ENCODE peak calls at places on chromosomes 2 and 18, in nine cellular contexts. G, E, V, L, Q, O, S, M and U are unnamed samples.

GRCh38 chr18:46622999-46623398 is 34.0 kb downstream of the LOXHD1 start:
- DNase-seq in O (no peak), V (no peak), Q (no peak), G (no peak), S (no peak), L (peak; percentile 22), E (no peak), M (no peak), U (no peak)

GRCh38 chr2:2646312-2647051 is 315.4 kb upstream of the MYT1L start:
- DNase-seq in E (no peak), V (peak; percentile 19), G (no peak), Q (no peak), M (no peak), O (no peak), L (no peak), S (no peak), U (no peak)

GRCh38 chr2:106163948-106164580 is 30.0 kb downstream of the UXS1 start:
- DNase-seq in G (no peak), M (no peak), O (no peak), L (no peak), Q (no peak), V (no peak), E (no peak), S (no peak), U (no peak)

GRCh38 chr2:228709788-228710371 is 528.4 kb upstream of the SPHKAP start:
- DNase-seq in O (no peak), M (no peak), S (no peak), E (no peak), L (no peak), V (no peak), Q (no peak), G (no peak), U (no peak)

GRCh38 chr2:121869873-121870272 is 114.4 kb downstream of the TSN start:
- DNase-seq in G (no peak), E (no peak), O (no peak), M (no peak), L (no peak), Q (no peak), S (no peak), V (no peak), U (no peak)

GRCh38 chr2:134512734-134513467 is 205.9 kb downstream of the TMEM163 start:
- DNase-seq in M (no peak), E (no peak), L (no peak), O (no peak), G (no peak), V (no peak), Q (no peak), S (no peak), U (no peak)

GRCh38 chr18:13568443-13569392 is 157.6 kb downstream of the FAM210A start:
- DNase-seq in L (no peak), M (no peak), O (no peak), Q (no peak), E (no peak), G (no peak), V (no peak), S (no peak), U (no peak)

GRCh38 chr18:13619505-13620205 is 106.7 kb downstream of the FAM210A start:
- DNase-seq in E (no peak), L (no peak), S (no peak), G (no peak), Q (no peak), M (no peak), V (no peak), O (no peak), U (no peak)

GRCh38 chr2:198322275-198322674 is 517.9 kb downstream of the PLCL1 start:
- DNase-seq in O (no peak), M (no peak), S (no peak), L (no peak), G (no peak), V (no peak), E (no peak), Q (no peak), U (no peak)

GRCh38 chr2:238499731-238500570 is 73.2 kb downstream of the ASB1 start:
- DNase-seq in E (no peak), L (no peak), M (no peak), V (no peak), O (peak; percentile 35), Q (no peak), G (no peak), S (peak; percentile 22), U (no peak)

DNA sequence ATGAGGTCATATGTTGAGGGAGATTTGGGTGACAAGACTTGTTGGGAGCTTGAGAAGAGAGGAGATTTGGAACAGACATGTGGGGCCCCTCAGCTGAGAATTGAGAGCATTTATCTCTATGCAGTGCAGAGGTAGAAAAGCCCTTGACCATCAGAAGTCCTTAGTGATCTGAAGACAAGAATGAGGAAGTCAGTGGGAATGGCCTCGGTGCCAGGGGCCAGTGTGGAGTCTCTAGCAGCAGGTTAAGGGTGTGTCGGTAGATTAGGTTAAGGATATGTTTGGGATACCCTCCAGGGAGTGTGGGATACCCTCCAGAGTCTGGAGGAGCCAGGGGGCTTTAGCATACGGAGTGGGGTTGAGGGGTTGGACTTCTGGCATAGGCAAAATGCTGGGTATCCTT is 41.6 kb downstream of the FBXO48 start:
- DNase-seq in G (no peak), M (no peak), S (no peak), E (no peak), L (no peak), V (no peak), Q (no peak), O (no peak), U (no peak)
- H3K27ac ChIP-seq in G (no peak overlapping the region), M (no peak overlapping the region), S (no peak overlapping the region), E (no peak overlapping the region), L (no peak overlapping the region), V (no peak overlapping the region), Q (no peak overlapping the region), O (no peak overlapping the region), U (no peak overlapping the region)

GRCh38 chr2:215432759-215433594 is 2.9 kb downstream of the FN1 start:
- DNase-seq in O (no peak), L (no peak), S (no peak), G (no peak), V (no peak), M (no peak), Q (no peak), E (no peak), U (no peak)

GRCh38 chr2:215434447-215435260 is 1.2 kb downstream of the FN1 start:
- DNase-seq in G (no peak), O (no peak), L (no peak), E (no peak), V (no peak), Q (no peak), S (no peak), M (no peak), U (no peak)

GRCh38 chr2:215431290-215431689 is 4.6 kb downstream of the FN1 start:
- DNase-seq in M (no peak), V (no peak), L (no peak), Q (no peak), O (no peak), E (no peak), S (no peak), G (no peak), U (no peak)

GRCh38 chr2:215430528-215431187 is 5.2 kb downstream of the FN1 start:
- DNase-seq in O (no peak), E (no peak), L (no peak), V (no peak), M (no peak), Q (no peak), G (no peak), S (no peak), U (no peak)

DNA sequence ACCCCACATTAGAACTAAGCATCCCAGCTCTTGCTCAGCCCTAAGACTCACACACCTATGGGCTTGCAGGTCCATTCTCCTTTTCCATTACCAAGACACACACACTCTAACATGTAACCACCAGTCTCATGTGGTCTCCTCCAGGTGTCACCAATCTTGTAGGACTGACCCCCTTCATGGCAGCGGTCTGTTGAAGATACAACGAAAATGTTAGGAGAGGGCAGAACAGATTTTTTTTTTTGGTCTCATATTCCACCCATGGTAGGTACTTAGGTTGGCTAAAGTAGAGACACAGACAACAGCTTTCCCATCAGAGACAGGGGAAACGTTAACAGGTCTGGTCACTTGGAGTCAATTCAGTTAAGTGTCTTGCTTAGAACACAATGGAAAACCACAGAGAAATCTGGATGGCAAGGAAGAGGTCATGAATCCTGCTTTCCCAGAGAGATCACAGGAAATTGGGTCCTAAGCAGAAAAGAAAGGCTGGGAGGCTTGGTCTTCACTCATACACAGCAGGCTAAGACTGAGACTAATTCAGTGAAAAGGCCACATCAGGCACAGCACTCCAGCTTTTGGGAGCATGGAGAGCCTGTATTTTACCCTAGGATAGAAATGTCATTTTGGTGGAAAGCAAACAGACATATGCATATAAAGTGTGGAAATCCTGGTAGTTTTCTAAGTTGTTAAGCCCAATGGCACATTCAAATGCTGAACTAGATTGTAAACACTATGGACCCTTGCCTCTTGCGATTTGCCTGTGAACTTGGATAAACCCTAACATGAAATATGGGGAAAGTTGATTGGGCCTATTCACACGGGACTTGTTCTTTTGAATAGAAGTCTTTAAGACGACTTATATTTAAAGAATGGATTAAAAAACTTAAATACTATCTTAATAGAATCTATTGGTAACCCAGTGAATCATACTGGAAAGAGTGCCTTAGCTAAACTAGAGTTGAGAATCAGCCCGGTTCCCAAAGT is 3.8 kb downstream of the FN1 start:
- DNase-seq in L (no peak), O (no peak), S (no peak), E (no peak), V (no peak), Q (no peak), G (no peak), M (no peak), U (no peak)
- H3K4me3 ChIP-seq in L (no peak overlapping the region), O (no peak overlapping the region), S (no peak overlapping the region), E (no peak overlapping the region), V (no peak overlapping the region), Q (peak overlapping the region; percentile 80), G (no peak overlapping the region), M (peak overlapping the region; percentile 75), U (no peak overlapping the region)

DNA sequence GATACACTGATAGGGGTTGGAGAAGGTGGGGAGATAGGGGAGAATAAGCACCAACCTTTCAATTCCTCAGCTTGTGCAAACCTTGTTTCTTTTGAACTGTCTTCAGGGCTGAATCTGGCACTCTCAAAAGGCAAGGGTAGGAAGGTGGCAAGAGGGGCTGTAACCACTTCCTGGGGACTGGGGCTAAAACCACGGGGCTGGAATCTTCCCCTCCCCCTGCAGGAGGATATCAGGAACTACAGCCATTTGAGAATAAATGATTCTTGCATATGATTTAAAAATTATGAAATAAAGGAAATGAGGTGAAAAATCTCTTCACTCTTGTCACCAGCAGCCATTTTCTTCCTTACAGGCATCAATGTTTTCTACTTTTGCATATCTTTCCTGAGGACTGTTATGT is 50.8 kb downstream of the ATOH8 start:
- DNase-seq in M (no peak), L (no peak), Q (no peak), G (no peak), S (no peak), E (peak; percentile 66), V (no peak), O (no peak), U (no peak)
- TF ChIP-seq CTCF in M (peak; percentile 51), L (peak; percentile 25), Q (peak; percentile 57), G (peak; percentile 32), S (no peak), E (peak; percentile 43), V (peak; percentile 19), O (peak; percentile 59), U (no peak)

DNA sequence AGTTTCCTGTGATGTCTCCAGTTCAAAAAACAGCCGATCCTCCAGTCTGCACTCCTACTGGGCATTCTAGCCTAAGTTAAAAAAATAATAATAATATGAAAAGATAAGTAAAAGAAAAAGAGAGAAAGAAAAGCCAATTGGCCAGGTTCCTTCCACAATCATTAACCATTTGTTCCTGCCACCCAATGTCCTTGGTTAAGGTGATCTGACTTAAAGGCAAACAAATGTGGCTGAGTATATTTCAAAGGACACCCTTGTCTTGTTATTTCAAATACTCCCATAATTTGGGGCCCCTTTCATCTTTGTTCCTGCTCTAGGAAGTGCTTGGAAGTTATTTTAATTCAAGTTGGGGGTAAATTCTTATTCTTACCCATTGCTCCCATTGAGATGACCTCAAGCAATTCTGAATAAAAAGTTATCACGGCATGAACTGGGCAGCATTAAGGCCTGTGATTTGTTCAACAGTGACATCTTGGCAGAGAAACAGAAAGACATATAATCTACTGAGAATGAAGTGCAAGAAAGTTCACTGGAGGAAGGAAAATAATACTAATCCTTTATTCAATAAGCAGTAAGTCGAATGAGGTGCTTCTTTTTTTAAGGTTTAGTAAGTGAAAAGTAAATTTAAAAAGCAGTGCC is 1054.5 kb upstream of the FANCL start:
- DNase-seq in V (no peak), Q (no peak), G (no peak), O (no peak), L (no peak), S (no peak), M (no peak), E (no peak), U (no peak)
- H3K27ac ChIP-seq in V (no peak overlapping the region), Q (no peak overlapping the region), G (no peak overlapping the region), O (no peak overlapping the region), L (no peak overlapping the region), S (no peak overlapping the region), M (no peak overlapping the region), E (no peak overlapping the region), U (no peak overlapping the region)